ENCODE peak calls at places on chromosomes 1 and 21, in seven cellular contexts. X, O, T, B, A, D and L are unnamed samples.

GRCh38 chr1:162366671-162367070 is 10.0 kb downstream of the SPATA46 start:
- DNase-seq in X (no peak), O (no peak), T (no peak), B (no peak), A (no peak), D (no peak), L (no peak)

GRCh38 chr21:32812035-32812434 is 40.5 kb upstream of the PAXBP1 start:
- DNase-seq in X (no peak), O (no peak), T (no peak), B (no peak), A (no peak), D (peak; percentile 57), L (no peak)

GRCh38 chr1:206685749-206686485 is 1.2 kb downstream of the MAPKAPK2 start:
- DNase-seq in X (peak; percentile 74), O (peak; percentile 48), T (peak; percentile 68), B (no peak), A (peak; percentile 56), D (peak; percentile 65), L (peak; percentile 57)

GRCh38 chr1:46425740-46426139 is 31.6 kb downstream of the FAAH start:
- DNase-seq in X (no peak), O (no peak), T (no peak), B (no peak), A (no peak), D (no peak), L (no peak)

GRCh38 chr1:109650609-109651008 is 5.3 kb upstream of the GSTM4 start:
- DNase-seq in X (no peak), O (no peak), T (no peak), B (no peak), A (no peak), D (no peak), L (no peak)

GRCh38 chr21:35976481-35976880 is 83.8 kb downstream of the SETD4 start:
- DNase-seq in X (no peak), O (no peak), T (no peak), B (no peak), A (no peak), D (no peak), L (no peak)

GRCh38 chr1:111602302-111602701 is 17.3 kb upstream of the RAP1A start:
- DNase-seq in X (no peak), O (no peak), T (no peak), B (no peak), A (no peak), D (no peak), L (no peak)

GRCh38 chr1:28437260-28437923 is 67.9 kb downstream of the PHACTR4 start:
- DNase-seq in X (peak; percentile 44), O (no peak), T (no peak), B (no peak), A (peak; percentile 72), D (no peak), L (no peak)

GRCh38 chr21:34878940-34879339 is 170.2 kb downstream of the RUNX1 start:
- DNase-seq in X (no peak), O (no peak), T (no peak), B (no peak), A (no peak), D (no peak), L (no peak)

GRCh38 chr1:88579598-88579997 is 104.5 kb upstream of the PKN2 start:
- DNase-seq in X (no peak), O (no peak), T (no peak), B (no peak), A (no peak), D (no peak), L (no peak)

GRCh38 chr1:6465461-6466005 is 440 bp downstream of the TNFRSF25 start:
- DNase-seq in X (no peak), O (peak; percentile 56), T (no peak), B (no peak), A (no peak), D (no peak), L (peak; percentile 55)